ENCODE peak calls at places on chromosomes 3 and 15, in ten cellular contexts. One of them, this sample, is unnamed.

GRCh38 chr15:54365001-54365400 is 386.8 kb downstream of the UNC13C start:
- DNase-seq in cardiac muscle cell: no peak
- DNase-seq in Calu3: no peak
- DNase-seq in left ventricle myocardium inferior: no peak
- DNase-seq in BJ: no peak
- DNase-seq in AG10803: no peak
- DNase-seq in endothelial cell: no peak
- DNase-seq in upper lobe of left lung: no peak
- DNase-seq in GM12865: no peak
- DNase-seq in IMR-90: no peak
- DNase-seq in this sample: no peak

GRCh38 chr3:72041531-72041930 is 256.6 kb upstream of the PROK2 start:
- DNase-seq in cardiac muscle cell: no peak
- DNase-seq in Calu3: no peak
- DNase-seq in left ventricle myocardium inferior: no peak
- DNase-seq in BJ: no peak
- DNase-seq in AG10803: peak
- DNase-seq in endothelial cell: no peak
- DNase-seq in upper lobe of left lung: no peak
- DNase-seq in GM12865: no peak
- DNase-seq in IMR-90: no peak
- DNase-seq in this sample: no peak

GRCh38 chr3:55416381-55416821 is 70.7 kb downstream of the WNT5A start:
- DNase-seq in cardiac muscle cell: no peak
- DNase-seq in Calu3: no peak
- DNase-seq in left ventricle myocardium inferior: no peak
- DNase-seq in BJ: peak
- DNase-seq in AG10803: peak
- DNase-seq in endothelial cell: no peak
- DNase-seq in upper lobe of left lung: no peak
- DNase-seq in GM12865: no peak
- DNase-seq in IMR-90: peak
- DNase-seq in this sample: peak

GRCh38 chr3:197994736-197995135 is 34.7 kb downstream of the LMLN start:
- DNase-seq in cardiac muscle cell: no peak
- DNase-seq in Calu3: no peak
- DNase-seq in left ventricle myocardium inferior: no peak
- DNase-seq in BJ: no peak
- DNase-seq in AG10803: no peak
- DNase-seq in endothelial cell: no peak
- DNase-seq in upper lobe of left lung: no peak
- DNase-seq in GM12865: no peak
- DNase-seq in IMR-90: no peak
- DNase-seq in this sample: no peak

GRCh38 chr15:51736069-51736468 is 1.4 kb downstream of the LYSMD2 start:
- DNase-seq in cardiac muscle cell: no peak
- DNase-seq in Calu3: no peak
- DNase-seq in left ventricle myocardium inferior: no peak
- DNase-seq in BJ: no peak
- DNase-seq in AG10803: no peak
- DNase-seq in endothelial cell: no peak
- DNase-seq in upper lobe of left lung: no peak
- DNase-seq in GM12865: peak
- DNase-seq in IMR-90: no peak
- DNase-seq in this sample: no peak

GRCh38 chr15:82168757-82169156 is 93.8 kb downstream of the EFL1 start:
- DNase-seq in cardiac muscle cell: no peak
- DNase-seq in Calu3: no peak
- DNase-seq in left ventricle myocardium inferior: no peak
- DNase-seq in BJ: no peak
- DNase-seq in AG10803: no peak
- DNase-seq in endothelial cell: no peak
- DNase-seq in upper lobe of left lung: no peak
- DNase-seq in GM12865: no peak
- DNase-seq in IMR-90: no peak
- DNase-seq in this sample: no peak

GRCh38 chr15:89809093-89809786 is 5.4 kb downstream of the ANPEP start:
- DNase-seq in cardiac muscle cell: no peak
- DNase-seq in Calu3: no peak
- DNase-seq in left ventricle myocardium inferior: no peak
- DNase-seq in BJ: no peak
- DNase-seq in AG10803: no peak
- DNase-seq in endothelial cell: no peak
- DNase-seq in upper lobe of left lung: no peak
- DNase-seq in GM12865: no peak
- DNase-seq in IMR-90: peak
- DNase-seq in this sample: no peak

GRCh38 chr3:178302966-178303930 is 233.0 kb upstream of the KCNMB2 start:
- DNase-seq in cardiac muscle cell: no peak
- DNase-seq in Calu3: no peak
- DNase-seq in left ventricle myocardium inferior: no peak
- DNase-seq in BJ: no peak
- DNase-seq in AG10803: no peak
- DNase-seq in endothelial cell: no peak
- DNase-seq in upper lobe of left lung: no peak
- DNase-seq in GM12865: no peak
- DNase-seq in IMR-90: no peak
- DNase-seq in this sample: no peak

GRCh38 chr15:94070341-94071275 is 160.8 kb upstream of the MCTP2 start:
- DNase-seq in cardiac muscle cell: no peak
- DNase-seq in Calu3: no peak
- DNase-seq in left ventricle myocardium inferior: no peak
- DNase-seq in BJ: peak
- DNase-seq in AG10803: peak
- DNase-seq in endothelial cell: no peak
- DNase-seq in upper lobe of left lung: peak
- DNase-seq in GM12865: peak
- DNase-seq in IMR-90: no peak
- DNase-seq in this sample: peak

GRCh38 chr3:87287025-87287424 is 10.6 kb upstream of the POU1F1 start:
- DNase-seq in cardiac muscle cell: no peak
- DNase-seq in Calu3: no peak
- DNase-seq in left ventricle myocardium inferior: no peak
- DNase-seq in BJ: no peak
- DNase-seq in AG10803: no peak
- DNase-seq in endothelial cell: no peak
- DNase-seq in upper lobe of left lung: no peak
- DNase-seq in GM12865: peak
- DNase-seq in IMR-90: peak
- DNase-seq in this sample: peak

GRCh38 chr3:104596551-104596950 is 770.2 kb upstream of the ALCAM start:
- DNase-seq in cardiac muscle cell: peak
- DNase-seq in Calu3: peak
- DNase-seq in left ventricle myocardium inferior: no peak
- DNase-seq in BJ: no peak
- DNase-seq in AG10803: peak
- DNase-seq in endothelial cell: peak
- DNase-seq in upper lobe of left lung: no peak
- DNase-seq in GM12865: peak
- DNase-seq in IMR-90: peak
- DNase-seq in this sample: peak

GRCh38 chr3:170714562-170715535 is 129.0 kb upstream of the SLC7A14 start:
- DNase-seq in cardiac muscle cell: no peak
- DNase-seq in Calu3: no peak
- DNase-seq in left ventricle myocardium inferior: no peak
- DNase-seq in BJ: no peak
- DNase-seq in AG10803: peak
- DNase-seq in endothelial cell: no peak
- DNase-seq in upper lobe of left lung: no peak
- DNase-seq in GM12865: no peak
- DNase-seq in IMR-90: peak
- DNase-seq in this sample: peak

GRCh38 chr3:73280751-73281150 is 219.3 kb downstream of the EBLN2 start:
- DNase-seq in cardiac muscle cell: no peak
- DNase-seq in Calu3: no peak
- DNase-seq in left ventricle myocardium inferior: no peak
- DNase-seq in BJ: no peak
- DNase-seq in AG10803: no peak
- DNase-seq in endothelial cell: no peak
- DNase-seq in upper lobe of left lung: no peak
- DNase-seq in GM12865: no peak
- DNase-seq in IMR-90: no peak
- DNase-seq in this sample: no peak

DNA sequence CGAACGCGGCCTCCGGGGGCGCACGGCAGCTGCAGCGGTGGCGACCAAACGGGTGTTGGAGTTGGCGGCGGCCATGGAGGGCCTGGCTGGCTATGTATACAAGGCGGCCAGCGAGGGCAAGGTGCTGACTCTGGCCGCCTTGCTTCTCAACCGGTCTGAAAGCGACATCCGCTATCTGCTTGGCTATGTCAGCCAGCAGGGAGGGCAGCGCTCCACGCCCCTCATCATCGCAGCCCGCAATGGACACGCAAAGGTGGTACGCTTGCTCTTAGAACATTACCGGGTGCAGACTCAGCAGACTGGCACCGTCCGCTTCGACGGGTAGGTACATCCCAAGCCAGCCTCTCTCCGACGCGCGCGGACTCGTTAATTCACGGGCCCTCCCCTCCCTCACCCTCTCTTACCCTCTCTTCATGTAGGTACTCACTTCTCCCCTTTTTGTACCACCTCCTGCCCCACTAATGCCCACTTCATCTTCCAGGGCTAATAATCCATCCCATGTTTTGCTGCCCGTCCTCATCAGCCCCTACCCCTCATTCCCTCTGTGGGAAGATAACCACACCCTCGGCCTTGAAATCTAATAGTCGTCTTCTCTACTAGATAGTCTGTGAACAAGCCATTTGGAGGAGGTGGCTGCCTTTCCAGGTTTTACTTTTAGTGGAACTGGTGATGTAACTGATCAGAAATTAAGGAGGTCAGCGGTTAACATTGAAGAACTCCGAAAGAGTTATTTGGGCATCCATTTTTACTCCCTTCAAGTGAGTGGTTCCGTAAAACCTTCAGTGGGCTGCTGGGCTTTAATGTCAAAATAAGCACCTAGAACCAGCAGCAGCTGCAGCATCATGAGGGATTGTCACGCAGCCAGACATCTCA is 1.0 kb downstream of the FEM1B start:
- DNase-seq in cardiac muscle cell: peak
- DNase-seq in Calu3: no peak
- DNase-seq in left ventricle myocardium inferior: no peak
- DNase-seq in BJ: no peak
- DNase-seq in AG10803: no peak
- DNase-seq in endothelial cell: no peak
- DNase-seq in upper lobe of left lung: peak
- DNase-seq in GM12865: peak
- DNase-seq in IMR-90: peak
- DNase-seq in this sample: no peak
- TF ChIP-seq CTCF in cardiac muscle cell: peak
- TF ChIP-seq CTCF in Calu3: peak
- TF ChIP-seq CTCF in left ventricle myocardium inferior: no peak
- TF ChIP-seq CTCF in BJ: peak
- TF ChIP-seq CTCF in AG10803: peak
- TF ChIP-seq CTCF in endothelial cell: no peak
- TF ChIP-seq CTCF in upper lobe of left lung: no peak
- TF ChIP-seq CTCF in GM12865: peak
- TF ChIP-seq CTCF in IMR-90: peak
- TF ChIP-seq CTCF in this sample: peak

GRCh38 chr3:66502267-66502874 is 1.5 kb upstream of the LRIG1 start:
- DNase-seq in cardiac muscle cell: no peak
- DNase-seq in Calu3: no peak
- DNase-seq in left ventricle myocardium inferior: no peak
- DNase-seq in BJ: no peak
- DNase-seq in AG10803: no peak
- DNase-seq in endothelial cell: no peak
- DNase-seq in upper lobe of left lung: no peak
- DNase-seq in GM12865: no peak
- DNase-seq in IMR-90: no peak
- DNase-seq in this sample: no peak

GRCh38 chr3:66502981-66503380 is 2.2 kb upstream of the LRIG1 start:
- DNase-seq in cardiac muscle cell: no peak
- DNase-seq in Calu3: no peak
- DNase-seq in left ventricle myocardium inferior: no peak
- DNase-seq in BJ: no peak
- DNase-seq in AG10803: no peak
- DNase-seq in endothelial cell: no peak
- DNase-seq in upper lobe of left lung: no peak
- DNase-seq in GM12865: no peak
- DNase-seq in IMR-90: no peak
- DNase-seq in this sample: no peak

GRCh38 chr3:66500575-66501482 is at the start of gene LRIG1:
- DNase-seq in cardiac muscle cell: peak
- DNase-seq in Calu3: peak
- DNase-seq in left ventricle myocardium inferior: peak
- DNase-seq in BJ: peak
- DNase-seq in AG10803: peak
- DNase-seq in endothelial cell: peak
- DNase-seq in upper lobe of left lung: peak
- DNase-seq in GM12865: peak
- DNase-seq in IMR-90: peak
- DNase-seq in this sample: peak

GRCh38 chr3:66499881-66500574 is 794 bp downstream of the LRIG1 start:
- DNase-seq in cardiac muscle cell: peak
- DNase-seq in Calu3: peak
- DNase-seq in left ventricle myocardium inferior: peak
- DNase-seq in BJ: no peak
- DNase-seq in AG10803: peak
- DNase-seq in endothelial cell: peak
- DNase-seq in upper lobe of left lung: no peak
- DNase-seq in GM12865: peak
- DNase-seq in IMR-90: peak
- DNase-seq in this sample: no peak

GRCh38 chr3:66501483-66502266 is 853 bp upstream of the LRIG1 start:
- DNase-seq in cardiac muscle cell: no peak
- DNase-seq in Calu3: no peak
- DNase-seq in left ventricle myocardium inferior: no peak
- DNase-seq in BJ: no peak
- DNase-seq in AG10803: no peak
- DNase-seq in endothelial cell: no peak
- DNase-seq in upper lobe of left lung: no peak
- DNase-seq in GM12865: no peak
- DNase-seq in IMR-90: no peak
- DNase-seq in this sample: no peak
- TF ChIP-seq CTCF in cardiac muscle cell: peak
- TF ChIP-seq CTCF in Calu3: no peak
- TF ChIP-seq CTCF in left ventricle myocardium inferior: no peak
- TF ChIP-seq CTCF in BJ: peak
- TF ChIP-seq CTCF in AG10803: peak
- TF ChIP-seq CTCF in endothelial cell: no peak
- TF ChIP-seq CTCF in upper lobe of left lung: no peak
- TF ChIP-seq CTCF in GM12865: peak
- TF ChIP-seq CTCF in IMR-90: peak
- TF ChIP-seq CTCF in this sample: no peak

GRCh38 chr15:40358492-40359353 is 704 bp downstream of the DISP2 start:
- DNase-seq in cardiac muscle cell: peak
- DNase-seq in Calu3: peak
- DNase-seq in left ventricle myocardium inferior: no peak
- DNase-seq in BJ: no peak
- DNase-seq in AG10803: no peak
- DNase-seq in endothelial cell: no peak
- DNase-seq in upper lobe of left lung: no peak
- DNase-seq in GM12865: peak
- DNase-seq in IMR-90: no peak
- DNase-seq in this sample: no peak
- TF ChIP-seq CTCF in cardiac muscle cell: no peak
- TF ChIP-seq CTCF in Calu3: no peak
- TF ChIP-seq CTCF in left ventricle myocardium inferior: no peak
- TF ChIP-seq CTCF in BJ: peak
- TF ChIP-seq CTCF in AG10803: no peak
- TF ChIP-seq CTCF in endothelial cell: no peak
- TF ChIP-seq CTCF in upper lobe of left lung: no peak
- TF ChIP-seq CTCF in GM12865: no peak
- TF ChIP-seq CTCF in IMR-90: peak
- TF ChIP-seq CTCF in this sample: no peak

GRCh38 chr3:22960326-22960984 is 242.7 kb upstream of the UBE2E2 start:
- DNase-seq in cardiac muscle cell: peak
- DNase-seq in Calu3: peak
- DNase-seq in left ventricle myocardium inferior: no peak
- DNase-seq in BJ: no peak
- DNase-seq in AG10803: peak
- DNase-seq in endothelial cell: peak
- DNase-seq in upper lobe of left lung: peak
- DNase-seq in GM12865: peak
- DNase-seq in IMR-90: peak
- DNase-seq in this sample: peak
- TF ChIP-seq CTCF in cardiac muscle cell: peak
- TF ChIP-seq CTCF in Calu3: peak
- TF ChIP-seq CTCF in left ventricle myocardium inferior: peak
- TF ChIP-seq CTCF in BJ: peak
- TF ChIP-seq CTCF in AG10803: peak
- TF ChIP-seq CTCF in endothelial cell: peak
- TF ChIP-seq CTCF in upper lobe of left lung: peak
- TF ChIP-seq CTCF in GM12865: peak
- TF ChIP-seq CTCF in IMR-90: peak
- TF ChIP-seq CTCF in this sample: peak

This sample was measured in HFFc6.